ENCODE peak calls at places on chromosomes 1 and 21, in five cellular contexts. M, B, E, Q and G are unnamed samples.

GRCh38 chr1:210328746-210329488 is at the start of gene HHAT:
- DNase-seq in E (peak; percentile 85), M (peak; percentile 75), Q (peak; percentile 34), B (peak; percentile 90), G (no peak)

GRCh38 chr21:36544545-36544944 is 64.6 kb upstream of the CLDN14 start:
- DNase-seq in B (no peak), E (no peak), Q (no peak), M (no peak), G (no peak)

GRCh38 chr1:235513495-235514366 is 9.5 kb upstream of the B3GALNT2 start:
- DNase-seq in B (no peak), Q (no peak), E (peak; percentile 71), M (no peak), G (no peak)

GRCh38 chr1:51648180-51649109 is 31.6 kb downstream of the OSBPL9 start:
- DNase-seq in B (no peak), M (no peak), Q (no peak), E (peak; percentile 4), G (no peak)

GRCh38 chr1:45394342-45394741 is 54.1 kb upstream of the MUTYH start:
- DNase-seq in B (no peak), E (peak; percentile 83), Q (no peak), M (no peak), G (peak; percentile 76)

GRCh38 chr1:67684526-67685066 is 405 bp upstream of the GADD45A start:
- DNase-seq in E (no peak), Q (no peak), M (no peak), B (no peak), G (no peak)

GRCh38 chr1:177825276-177825903 is 144.5 kb downstream of the SEC16B start:
- DNase-seq in E (peak; percentile 62), M (no peak), B (no peak), Q (no peak), G (no peak)

GRCh38 chr1:200384818-200385390 is 24.9 kb downstream of the ZNF281 start:
- DNase-seq in B (no peak), M (no peak), E (no peak), Q (no peak), G (no peak)

GRCh38 chr1:239570878-239571277 is 184.5 kb downstream of the CHRM3 start:
- DNase-seq in B (no peak), E (no peak), M (no peak), Q (no peak), G (no peak)

GRCh38 chr1:159646687-159647086 is 59.1 kb downstream of the APCS start:
- DNase-seq in E (no peak), B (no peak), M (no peak), Q (no peak), G (no peak)

GRCh38 chr1:197725044-197725443 is 50.2 kb downstream of the DENND1B start:
- DNase-seq in B (no peak), E (no peak), Q (no peak), M (no peak), G (no peak)

GRCh38 chr1:6488602-6489382 is 2.7 kb downstream of the PLEKHG5 start:
- DNase-seq in Q (no peak), E (no peak), M (no peak), B (no peak), G (no peak)

GRCh38 chr1:147895123-147895522 is 7.5 kb upstream of the GJA8 start:
- DNase-seq in B (no peak), Q (no peak), E (no peak), M (no peak), G (no peak)

GRCh38 chr1:17662786-17663185 is 92.3 kb upstream of the ACTL8 start:
- DNase-seq in B (no peak), Q (no peak), M (no peak), E (no peak), G (no peak)

GRCh38 chr21:31630062-31630711 is 29.3 kb upstream of the SOD1 start:
- DNase-seq in E (no peak), Q (no peak), B (no peak), M (no peak), G (no peak)

GRCh38 chr1:165369255-165369848 is 12.8 kb upstream of the LMX1A start:
- DNase-seq in Q (no peak), E (peak; percentile 50), B (peak; percentile 47), M (no peak), G (no peak)

GRCh38 chr1:223331301-223331700 is 32.7 kb downstream of the SUSD4 start:
- DNase-seq in E (no peak), M (no peak), B (no peak), Q (no peak), G (no peak)

GRCh38 chr1:187121661-187122060 is 292.9 kb downstream of the PLA2G4A start:
- DNase-seq in Q (no peak), B (no peak), E (no peak), M (no peak), G (no peak)

GRCh38 chr21:41901099-41901498 is 22.0 kb upstream of the PRDM15 start:
- DNase-seq in M (no peak), Q (no peak), E (peak; percentile 28), B (no peak), G (no peak)

GRCh38 chr1:223683586-223684487 is 18.3 kb upstream of the CAPN8 start:
- DNase-seq in E (peak; percentile 54), B (peak; percentile 29), Q (no peak), M (peak; percentile 74), G (no peak)

GRCh38 chr1:108503062-108503740 is 53.1 kb downstream of the NBPF6 start:
- DNase-seq in B (no peak), M (no peak), E (no peak), Q (no peak), G (no peak)

GRCh38 chr1:28926629-28927441 is 12.5 kb downstream of the EPB41 start:
- DNase-seq in B (no peak), M (no peak), Q (no peak), E (peak; percentile 92), G (peak; percentile 86)

GRCh38 chr21:18041012-18041411 is 203.6 kb upstream of the CHODL start:
- DNase-seq in Q (no peak), M (no peak), B (no peak), E (peak; percentile 28), G (no peak)

GRCh38 chr21:26007911-26008579 is 162.5 kb downstream of the APP start:
- DNase-seq in B (no peak), Q (no peak), M (no peak), E (no peak), G (no peak)

GRCh38 chr1:112579801-112580510 is 39.0 kb downstream of the ST7L start:
- DNase-seq in E (no peak), M (no peak), B (no peak), Q (no peak), G (no peak)

GRCh38 chr1:220094016-220094911 is at the start of gene IARS2:
- DNase-seq in B (peak; percentile 91), E (peak; percentile 93), Q (peak; percentile 76), M (peak; percentile 92), G (peak; percentile 53)

GRCh38 chr1:51686450-51686849 is 69.6 kb downstream of the OSBPL9 start:
- DNase-seq in M (no peak), Q (no peak), E (no peak), B (no peak), G (no peak)

GRCh38 chr1:41014871-41015270 is 6.7 kb downstream of the SLFNL1 start:
- DNase-seq in E (no peak), M (no peak), B (no peak), Q (no peak), G (no peak)

GRCh38 chr1:167297222-167298214 is 76.8 kb downstream of the POU2F1 start:
- DNase-seq in Q (no peak), M (no peak), E (no peak), B (no peak), G (no peak)
- H3K4me3 ChIP-seq in Q (no peak overlapping the region), M (no peak overlapping the region), E (no peak overlapping the region), B (no peak overlapping the region), G (no peak overlapping the region)

DNA sequence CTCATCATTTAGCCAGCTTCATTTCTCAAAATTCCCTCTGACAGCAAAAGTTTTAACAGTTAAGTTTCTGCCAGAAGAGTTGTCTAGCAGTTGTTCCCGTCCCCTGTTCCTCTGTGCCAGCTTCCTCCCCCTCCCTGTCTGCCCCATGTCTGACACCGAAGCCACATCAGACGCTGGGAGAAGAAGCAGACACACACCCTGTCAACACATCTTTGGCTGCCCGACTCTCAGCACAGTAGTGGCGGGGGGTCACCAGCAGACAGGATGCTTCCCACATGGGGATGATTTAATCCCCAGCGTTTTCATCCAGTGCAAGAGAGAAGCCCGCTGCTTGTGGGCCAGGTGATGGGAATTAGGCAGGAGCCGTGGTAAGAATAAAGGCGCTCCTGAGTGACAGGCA is 379.4 kb upstream of the RUNX1 start:
- DNase-seq in M (peak; percentile 70), Q (no peak), E (no peak), B (peak; percentile 32), G (no peak)
- H3K4me3 ChIP-seq in M (no peak overlapping the region), Q (no peak overlapping the region), E (no peak overlapping the region), B (no peak overlapping the region), G (no peak overlapping the region)

GRCh38 chr1:156487862-156488261 is 12.7 kb downstream of the MEF2D start:
- DNase-seq in Q (no peak), M (no peak), B (no peak), E (peak; percentile 75), G (no peak)
- H3K4me3 ChIP-seq in Q (no peak overlapping the region), M (no peak overlapping the region), B (peak overlapping the region; percentile 98), E (peak overlapping the region; percentile 79), G (peak overlapping the region; percentile 45)

DNA sequence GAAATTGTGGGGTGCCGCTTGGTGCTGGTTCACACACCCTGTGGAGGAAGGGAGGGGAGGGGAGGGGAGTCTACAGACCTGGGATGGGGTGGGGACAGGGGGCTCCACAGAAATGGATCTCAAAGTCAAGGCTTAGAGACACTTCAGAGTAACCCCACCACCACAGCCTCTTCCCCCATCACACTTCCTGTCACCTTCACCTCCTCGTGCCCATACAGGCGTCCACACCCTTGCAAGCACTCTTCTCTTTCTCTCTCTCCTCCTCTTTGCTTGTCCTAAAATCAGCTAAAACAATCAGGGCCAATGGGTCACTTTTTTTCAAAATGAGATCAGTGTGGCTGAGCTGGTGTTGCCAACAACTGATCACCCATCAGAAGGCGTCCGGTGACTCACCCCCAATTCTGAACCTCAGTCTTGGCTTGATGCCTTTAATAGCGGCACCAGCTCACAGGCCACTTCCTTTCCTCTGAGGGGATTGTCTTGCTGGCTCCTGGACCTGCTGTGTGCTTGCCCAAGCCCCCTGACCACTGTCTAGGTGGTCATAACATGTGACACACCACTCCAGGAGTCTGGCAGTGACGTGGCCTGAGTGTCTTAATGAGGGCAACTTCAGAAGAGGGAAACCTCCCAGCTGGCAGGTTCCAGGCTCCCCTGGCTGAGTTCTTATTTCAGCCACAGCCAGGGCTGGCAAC is 1.5 kb downstream of the DRAXIN start:
- DNase-seq in Q (no peak), M (peak; percentile 60), B (no peak), E (no peak), G (no peak)
- H3K4me3 ChIP-seq in Q (no peak overlapping the region), M (peak overlapping the region; percentile 0), B (no peak overlapping the region), E (no peak overlapping the region), G (no peak overlapping the region)

GRCh38 chr1:24554714-24555113 is 1.2 kb upstream of the NCMAP start:
- DNase-seq in M (no peak), E (no peak), Q (no peak), B (no peak), G (no peak)

GRCh38 chr1:24553931-24554330 is 2.0 kb upstream of the NCMAP start:
- DNase-seq in E (no peak), Q (no peak), M (no peak), B (no peak), G (no peak)

GRCh38 chr1:24557220-24557619 is 1.3 kb downstream of the NCMAP start:
- DNase-seq in E (no peak), M (no peak), B (no peak), Q (no peak), G (no peak)

GRCh38 chr1:24556414-24556795 is 518 bp downstream of the NCMAP start:
- DNase-seq in B (no peak), Q (no peak), E (no peak), M (no peak), G (no peak)

GRCh38 chr1:24555591-24556413 is at the start of gene NCMAP:
- DNase-seq in B (peak; percentile 24), M (peak; percentile 65), E (no peak), Q (no peak), G (no peak)
- H3K4me3 ChIP-seq in B (peak within 1 kb of the TSS; percentile 58), M (peak within 1 kb of the TSS; percentile 45), E (no peak within 1 kb of the TSS), Q (no peak within 1 kb of the TSS), G (no peak within 1 kb of the TSS)

GRCh38 chr1:247303211-247303610 is 28.5 kb downstream of the ZNF496 start:
- DNase-seq in Q (no peak), B (no peak), E (no peak), M (no peak), G (no peak)
- H3K4me3 ChIP-seq in Q (no peak overlapping the region), B (no peak overlapping the region), E (no peak overlapping the region), M (no peak overlapping the region), G (no peak overlapping the region)